ENCODE peak calls at places on chromosomes 1 and 21, in five cellular contexts. W is activated CD4-positive, alpha-beta T cell treated with anti-CD3 and anti-CD28 coated beads for 24 hours; H is GDM1; Q is RWPE1; T is GM06990. S is an unnamed sample.

GRCh38 chr1:20290624-20291597 is at the start of gene VWA5B1:
- DNase-seq in W (no peak), H (no peak), Q (no peak), T (no peak), S (no peak)

GRCh38 chr1:24126023-24126671 is 14.2 kb upstream of the MYOM3 start:
- DNase-seq in T (no peak), H (no peak), W (no peak), Q (no peak), S (no peak)

GRCh38 chr1:1197551-1198422 is 8.6 kb downstream of the TNFRSF18 start:
- DNase-seq in W (no peak), T (peak), H (no peak), Q (no peak), S (no peak)

GRCh38 chr1:57857809-57858208 is 433.9 kb upstream of the DAB1 start:
- DNase-seq in T (no peak), W (no peak), H (no peak), Q (peak), S (no peak)

GRCh38 chr1:236636017-236636416 is 31.7 kb upstream of the HEATR1 start:
- DNase-seq in W (no peak), T (no peak), H (no peak), Q (no peak), S (no peak)

GRCh38 chr21:44054710-44055109 is 42.6 kb downstream of the TRAPPC10 start:
- DNase-seq in H (no peak), T (no peak), Q (no peak), W (no peak), S (no peak)

GRCh38 chr1:26349196-26349885 is 4.6 kb downstream of the CRYBG2 start:
- DNase-seq in T (no peak), W (no peak), Q (peak), H (no peak), S (no peak)

GRCh38 chr1:35029756-35030155 is 2.0 kb downstream of the ZMYM6 start:
- DNase-seq in Q (no peak), T (no peak), W (no peak), H (no peak), S (no peak)

GRCh38 chr1:16167331-16168143 is 11.7 kb upstream of the EPHA2 start:
- DNase-seq in H (no peak), Q (no peak), T (peak), W (peak), S (no peak)